ENCODE peak calls at places on chromosomes 3 and 15, in ten cellular contexts. V, P, D, E, Z, X, K, T, N and W are unnamed samples.
A peak's percentile ranks its signal among the peaks of the same experiment; 100 is the strongest.

GRCh38 chr3:49703443-49703927 is 14.1 kb downstream of the RNF123 start:
- DNase-seq in T (peak; percentile 63), E (peak; percentile 68), Z (peak; percentile 36), V (peak; percentile 61), X (peak; percentile 24), P (peak; percentile 94), K (peak; percentile 74), D (peak; percentile 64), N (peak; percentile 74), W (peak; percentile 30)

GRCh38 chr3:18357747-18358146 is 67.4 kb downstream of the SATB1 start:
- DNase-seq in D (no peak), E (no peak), Z (no peak), V (no peak), N (no peak), K (no peak), X (no peak), T (no peak), P (no peak), W (no peak)

GRCh38 chr3:195240171-195240701 is 30.7 kb downstream of the XXYLT1 start:
- DNase-seq in T (no peak), N (no peak), E (no peak), X (no peak), V (no peak), P (peak; percentile 72), K (no peak), Z (no peak), D (no peak), W (no peak)

GRCh38 chr3:196012941-196013471 is 68.9 kb downstream of the TFRC start:
- DNase-seq in D (no peak), E (no peak), Z (no peak), P (no peak), V (no peak), N (no peak), X (no peak), K (no peak), T (no peak), W (no peak)

GRCh38 chr3:81888822-81889557 is 127.5 kb upstream of the GBE1 start:
- DNase-seq in D (no peak), Z (no peak), N (no peak), T (no peak), P (no peak), K (no peak), X (no peak), E (no peak), V (no peak), W (no peak)

GRCh38 chr3:110789315-110789714 is 282.3 kb upstream of the NECTIN3 start:
- DNase-seq in Z (no peak), K (peak; percentile 74), X (no peak), D (peak; percentile 55), E (no peak), N (no peak), T (no peak), V (no peak), P (no peak), W (no peak)

GRCh38 chr3:447671-448070 is 251.1 kb downstream of the CHL1 start:
- DNase-seq in E (no peak), P (no peak), T (no peak), N (no peak), V (no peak), K (no peak), D (no peak), X (no peak), Z (no peak), W (no peak)

GRCh38 chr3:95612611-95613010 is 1201.8 kb upstream of the EPHA6 start:
- DNase-seq in T (no peak), K (no peak), Z (no peak), X (no peak), V (no peak), E (no peak), P (no peak), D (no peak), N (no peak), W (no peak)

GRCh38 chr3:147906275-147906674 is 497.1 kb downstream of the ZIC1 start:
- DNase-seq in N (no peak), E (no peak), Z (no peak), D (peak; percentile 48), X (no peak), P (no peak), K (peak; percentile 65), T (no peak), V (no peak), W (no peak)

GRCh38 chr3:169769287-169770181 is at the start of gene ACTRT3:
- DNase-seq in E (peak; percentile 82), K (peak; percentile 77), V (peak; percentile 71), D (peak; percentile 81), N (peak; percentile 94), P (peak; percentile 87), Z (peak; percentile 34), X (no peak), T (peak; percentile 54), W (no peak)

GRCh38 chr15:90087454-90088154 is 14.7 kb downstream of the IDH2 start:
- DNase-seq in V (no peak), Z (no peak), N (peak; percentile 74), K (peak; percentile 62), T (peak; percentile 53), E (peak; percentile 51), X (no peak), P (no peak), D (peak; percentile 71), W (no peak)

GRCh38 chr3:183116051-183116614 is 16.8 kb upstream of the MCCC1 start:
- DNase-seq in V (peak; percentile 66), Z (peak; percentile 7), P (peak; percentile 95), D (no peak), K (no peak), E (peak; percentile 88), X (peak; percentile 89), N (peak; percentile 92), T (peak; percentile 44), W (no peak)

GRCh38 chr3:179969525-179969924 is 67.2 kb downstream of the PEX5L start:
- DNase-seq in Z (no peak), X (peak; percentile 26), K (peak; percentile 81), E (peak; percentile 16), V (no peak), T (peak; percentile 0), D (peak; percentile 74), N (no peak), P (no peak), W (no peak)

GRCh38 chr15:73984208-73984979 is 7.7 kb downstream of the STOML1 start:
- DNase-seq in V (no peak), E (no peak), T (no peak), K (no peak), X (no peak), Z (no peak), D (peak; percentile 36), N (no peak), P (no peak), W (no peak)

GRCh38 chr3:194035406-194036138 is 100.4 kb upstream of the HES1 start:
- DNase-seq in D (no peak), P (no peak), T (no peak), X (no peak), E (peak; percentile 48), V (no peak), N (no peak), K (no peak), Z (no peak), W (no peak)

GRCh38 chr15:70376031-70376928 is 278.6 kb upstream of the TLE3 start:
- DNase-seq in Z (no peak), P (no peak), T (no peak), E (no peak), X (no peak), V (no peak), K (no peak), D (no peak), N (peak; percentile 62), W (no peak)

GRCh38 chr15:92411256-92411655 is 17.6 kb downstream of the ST8SIA2 start:
- DNase-seq in D (no peak), X (no peak), E (no peak), V (no peak), P (no peak), Z (no peak), N (no peak), K (no peak), T (no peak), W (no peak)

GRCh38 chr3:45479627-45480026 is 91.3 kb downstream of the LARS2 start:
- DNase-seq in P (no peak), D (peak; percentile 72), K (peak; percentile 87), Z (no peak), E (peak; percentile 5), N (peak; percentile 51), T (peak; percentile 23), V (no peak), X (no peak), W (peak; percentile 71)

GRCh38 chr15:41505776-41506175 is 7.9 kb downstream of the LTK start:
- DNase-seq in V (no peak), T (no peak), D (no peak), N (no peak), P (no peak), Z (no peak), K (no peak), E (no peak), X (no peak), W (no peak)

GRCh38 chr3:44939581-44940036 is 36.4 kb downstream of the ZDHHC3 start:
- DNase-seq in X (no peak), V (no peak), N (no peak), P (no peak), Z (no peak), E (no peak), T (no peak), K (no peak), D (no peak), W (no peak)

GRCh38 chr3:119891944-119892721 is 110.2 kb downstream of the NR1I2 start:
- DNase-seq in E (peak; percentile 60), Z (no peak), N (peak; percentile 80), P (no peak), T (peak; percentile 58), X (no peak), V (peak; percentile 38), D (peak; percentile 80), K (peak; percentile 74), W (peak; percentile 66)

GRCh38 chr15:33980159-33980558 is 11.9 kb downstream of the CHRM5 start:
- DNase-seq in E (no peak), D (no peak), P (no peak), T (no peak), X (no peak), V (no peak), N (no peak), Z (no peak), K (no peak), W (no peak)

GRCh38 chr3:65436580-65436979 is 602.1 kb downstream of the MAGI1 start:
- DNase-seq in V (peak; percentile 28), P (no peak), X (peak; percentile 1), T (peak; percentile 23), N (peak; percentile 66), D (peak; percentile 10), K (peak; percentile 9), E (peak; percentile 4), Z (no peak), W (no peak)

GRCh38 chr15:41943543-41944312 is 28.6 kb downstream of the EHD4 start:
- DNase-seq in D (no peak), P (no peak), K (no peak), E (no peak), X (no peak), T (no peak), N (no peak), V (no peak), Z (no peak), W (no peak)

GRCh38 chr3:42654331-42655201 is 1.1 kb downstream of the ZBTB47 start:
- DNase-seq in D (peak; percentile 53), K (peak; percentile 53), P (peak; percentile 92), X (peak; percentile 15), N (peak; percentile 91), T (peak; percentile 64), Z (no peak), E (peak; percentile 32), V (peak; percentile 39), W (no peak)

GRCh38 chr3:110711130-110711832 is 360.3 kb upstream of the NECTIN3 start:
- DNase-seq in X (no peak), T (no peak), P (no peak), E (no peak), Z (no peak), V (no peak), N (peak; percentile 3), D (no peak), K (peak; percentile 52), W (no peak)

GRCh38 chr3:55333923-55334322 is 153.2 kb downstream of the WNT5A start:
- DNase-seq in K (peak; percentile 48), Z (no peak), N (no peak), V (no peak), P (no peak), T (no peak), X (no peak), D (peak; percentile 73), E (no peak), W (no peak)

GRCh38 chr3:143510601-143511000 is 337.7 kb downstream of the SLC9A9 start:
- DNase-seq in E (peak; percentile 26), X (no peak), T (no peak), Z (no peak), N (no peak), P (no peak), V (no peak), D (no peak), K (no peak), W (no peak)